ENCODE peak calls at places on chromosomes 1 and 21, in four cellular contexts. One of them, this sample, is unnamed.
A peak's percentile ranks its signal among the peaks of the same experiment; 100 is the strongest.

GRCh38 chr1:166119678-166120077 is 47.1 kb downstream of the FAM78B start:
- DNase-seq in H1: no peak
- DNase-seq in K562: no peak
- DNase-seq in HepG2: no peak
- DNase-seq in this sample: no peak

GRCh38 chr1:36304970-36305914 is 926 bp upstream of the SH3D21 start:
- DNase-seq in H1: peak; percentile 56
- DNase-seq in K562: no peak
- DNase-seq in HepG2: peak; percentile 15
- DNase-seq in this sample: no peak

GRCh38 chr21:32463889-32464300 is 51.4 kb downstream of the EVA1C start:
- DNase-seq in H1: no peak
- DNase-seq in K562: no peak
- DNase-seq in HepG2: peak; percentile 82
- DNase-seq in this sample: no peak

GRCh38 chr21:35100351-35100771 is 51.3 kb upstream of the RUNX1 start:
- DNase-seq in H1: no peak
- DNase-seq in K562: no peak
- DNase-seq in HepG2: no peak
- DNase-seq in this sample: no peak

GRCh38 chr21:16195476-16195875 is 465.7 kb downstream of the USP25 start:
- DNase-seq in H1: no peak
- DNase-seq in K562: no peak
- DNase-seq in HepG2: no peak
- DNase-seq in this sample: no peak

GRCh38 chr1:185531838-185532237 is 202.4 kb upstream of the HMCN1 start:
- DNase-seq in H1: no peak
- DNase-seq in K562: no peak
- DNase-seq in HepG2: no peak
- DNase-seq in this sample: no peak

GRCh38 chr1:172167801-172168596 is 252.5 kb upstream of the C1orf105 start:
- DNase-seq in H1: no peak
- DNase-seq in K562: no peak
- DNase-seq in HepG2: no peak
- DNase-seq in this sample: no peak

GRCh38 chr1:180842052-180842451 is 70.6 kb upstream of the KIAA1614 start:
- DNase-seq in H1: no peak
- DNase-seq in K562: no peak
- DNase-seq in HepG2: no peak
- DNase-seq in this sample: no peak

GRCh38 chr1:17591814-17592430 is 52.4 kb downstream of the ARHGEF10L start:
- DNase-seq in H1: no peak
- DNase-seq in K562: no peak
- DNase-seq in HepG2: peak; percentile 94
- DNase-seq in this sample: no peak

GRCh38 chr1:227923353-227924167 is 24.2 kb downstream of the WNT9A start:
- DNase-seq in H1: no peak
- DNase-seq in K562: peak; percentile 74
- DNase-seq in HepG2: no peak
- DNase-seq in this sample: no peak

GRCh38 chr1:160429125-160429551 is 28.8 kb downstream of the VANGL2 start:
- DNase-seq in H1: no peak
- DNase-seq in K562: no peak
- DNase-seq in HepG2: no peak
- DNase-seq in this sample: peak; percentile 51

GRCh38 chr1:109927356-109927755 is 16.7 kb downstream of the CSF1 start:
- DNase-seq in H1: no peak
- DNase-seq in K562: no peak
- DNase-seq in HepG2: no peak
- DNase-seq in this sample: no peak

GRCh38 chr1:53556657-53557227 is 97.5 kb downstream of the DMRTB1 start:
- DNase-seq in H1: no peak
- DNase-seq in K562: no peak
- DNase-seq in HepG2: no peak
- DNase-seq in this sample: no peak

GRCh38 chr21:46161180-46161799 is 5.9 kb upstream of the FTCD start:
- DNase-seq in H1: peak; percentile 42
- DNase-seq in K562: no peak
- DNase-seq in HepG2: no peak
- DNase-seq in this sample: no peak

GRCh38 chr1:111364690-111365089 is 62.8 kb downstream of the OVGP1 start:
- DNase-seq in H1: no peak
- DNase-seq in K562: no peak
- DNase-seq in HepG2: peak; percentile 8
- DNase-seq in this sample: no peak

GRCh38 chr1:183633676-183634343 is 1.8 kb downstream of the ARPC5 start:
- DNase-seq in H1: no peak
- DNase-seq in K562: peak; percentile 36
- DNase-seq in HepG2: peak; percentile 89
- DNase-seq in this sample: peak; percentile 73

GRCh38 chr1:201266774-201267173 is 16.5 kb upstream of the PKP1 start:
- DNase-seq in H1: peak; percentile 13
- DNase-seq in K562: no peak
- DNase-seq in HepG2: no peak
- DNase-seq in this sample: no peak

GRCh38 chr1:22529901-22530621 is 33.2 kb upstream of the EPHA8 start:
- DNase-seq in H1: no peak
- DNase-seq in K562: no peak
- DNase-seq in HepG2: no peak
- DNase-seq in this sample: no peak

GRCh38 chr1:192573499-192573898 is 2.1 kb upstream of the RGS1 start:
- DNase-seq in H1: no peak
- DNase-seq in K562: no peak
- DNase-seq in HepG2: no peak
- DNase-seq in this sample: no peak

GRCh38 chr1:167297222-167298214 is 76.8 kb downstream of the POU2F1 start:
- DNase-seq in H1: no peak
- DNase-seq in K562: no peak
- DNase-seq in HepG2: peak; percentile 91
- DNase-seq in this sample: no peak

GRCh38 chr21:36965720-36966065 is 776 bp downstream of the HLCS start:
- DNase-seq in H1: no peak
- DNase-seq in K562: no peak
- DNase-seq in HepG2: no peak
- DNase-seq in this sample: no peak

GRCh38 chr1:153032073-153032472 is 1.1 kb downstream of the SPRR1B start:
- DNase-seq in H1: no peak
- DNase-seq in K562: no peak
- DNase-seq in HepG2: no peak
- DNase-seq in this sample: no peak

GRCh38 chr1:150268342-150268705 is 492 bp downstream of the APH1A start:
- DNase-seq in H1: no peak
- DNase-seq in K562: peak; percentile 59
- DNase-seq in HepG2: no peak
- DNase-seq in this sample: no peak

GRCh38 chr1:34876406-34876805 is 16.9 kb upstream of the SMIM12 start:
- DNase-seq in H1: no peak
- DNase-seq in K562: no peak
- DNase-seq in HepG2: no peak
- DNase-seq in this sample: no peak

GRCh38 chr1:114427612-114428011 is 83.4 kb downstream of the TRIM33 start:
- DNase-seq in H1: no peak
- DNase-seq in K562: no peak
- DNase-seq in HepG2: no peak
- DNase-seq in this sample: no peak

GRCh38 chr1:162476620-162477019 is 21.0 kb upstream of the UHMK1 start:
- DNase-seq in H1: no peak
- DNase-seq in K562: no peak
- DNase-seq in HepG2: no peak
- DNase-seq in this sample: no peak

GRCh38 chr1:78275456-78275855 is 215.3 kb upstream of the PTGFR start:
- DNase-seq in H1: no peak
- DNase-seq in K562: no peak
- DNase-seq in HepG2: no peak
- DNase-seq in this sample: no peak

GRCh38 chr1:182260516-182260915 is 131.1 kb downstream of the GLUL start:
- DNase-seq in H1: no peak
- DNase-seq in K562: no peak
- DNase-seq in HepG2: no peak
- DNase-seq in this sample: no peak

GRCh38 chr1:91015358-91015780 is 6.5 kb downstream of the ZNF644 start:
- DNase-seq in H1: no peak
- DNase-seq in K562: no peak
- DNase-seq in HepG2: peak; percentile 31
- DNase-seq in this sample: no peak

GRCh38 chr1:109272021-109272799 is 10.7 kb downstream of the PSRC1 start:
- DNase-seq in H1: no peak
- DNase-seq in K562: no peak
- DNase-seq in HepG2: no peak
- DNase-seq in this sample: no peak

GRCh38 chr1:54582566-54583306 is 34.7 kb downstream of the ACOT11 start:
- DNase-seq in H1: peak; percentile 78
- DNase-seq in K562: no peak
- DNase-seq in HepG2: no peak
- DNase-seq in this sample: no peak

GRCh38 chr1:216183007-216183406 is 240.2 kb downstream of the USH2A start:
- DNase-seq in H1: no peak
- DNase-seq in K562: no peak
- DNase-seq in HepG2: peak; percentile 13
- DNase-seq in this sample: no peak
- TF ChIP-seq BRCA1 in H1: no peak
- TF ChIP-seq BRCA1 in K562: no peak
- TF ChIP-seq BRCA1 in HepG2: no peak
- TF ChIP-seq BRCA1 in this sample: no peak

DNA sequence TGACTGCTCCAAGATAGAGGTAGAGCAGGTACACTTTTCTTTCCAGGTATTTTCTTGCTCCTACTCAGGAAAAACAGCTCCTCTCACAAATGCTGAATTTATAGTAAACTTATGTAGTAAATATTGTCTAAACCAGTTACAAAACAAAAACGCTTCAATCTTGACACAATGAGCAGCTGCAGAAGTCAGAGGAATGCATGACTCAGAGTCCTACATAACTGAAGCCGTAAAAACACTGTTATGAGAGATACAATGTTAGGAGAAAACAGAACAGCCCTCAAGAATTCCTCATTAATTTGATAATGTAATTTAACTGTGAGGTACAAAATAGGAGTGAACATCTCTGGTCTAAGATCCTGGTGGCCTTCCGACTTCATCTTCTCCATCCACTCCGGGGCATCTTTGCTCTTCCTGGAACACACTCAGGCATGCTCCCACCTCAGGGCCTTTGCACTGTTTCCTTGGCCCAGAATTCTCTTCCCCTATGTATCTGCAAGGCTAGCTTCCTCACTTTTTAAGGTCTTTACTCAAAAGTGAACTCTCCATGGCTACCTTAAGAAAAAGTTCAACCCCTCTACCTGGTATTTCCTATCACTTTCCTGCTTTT is 138.5 kb downstream of the SLC45A1 start:
- DNase-seq in H1: no peak
- DNase-seq in K562: no peak
- DNase-seq in HepG2: no peak
- DNase-seq in this sample: no peak
- TF ChIP-seq BRCA1 in H1: no peak
- TF ChIP-seq BRCA1 in K562: no peak
- TF ChIP-seq BRCA1 in HepG2: no peak
- TF ChIP-seq BRCA1 in this sample: no peak

DNA sequence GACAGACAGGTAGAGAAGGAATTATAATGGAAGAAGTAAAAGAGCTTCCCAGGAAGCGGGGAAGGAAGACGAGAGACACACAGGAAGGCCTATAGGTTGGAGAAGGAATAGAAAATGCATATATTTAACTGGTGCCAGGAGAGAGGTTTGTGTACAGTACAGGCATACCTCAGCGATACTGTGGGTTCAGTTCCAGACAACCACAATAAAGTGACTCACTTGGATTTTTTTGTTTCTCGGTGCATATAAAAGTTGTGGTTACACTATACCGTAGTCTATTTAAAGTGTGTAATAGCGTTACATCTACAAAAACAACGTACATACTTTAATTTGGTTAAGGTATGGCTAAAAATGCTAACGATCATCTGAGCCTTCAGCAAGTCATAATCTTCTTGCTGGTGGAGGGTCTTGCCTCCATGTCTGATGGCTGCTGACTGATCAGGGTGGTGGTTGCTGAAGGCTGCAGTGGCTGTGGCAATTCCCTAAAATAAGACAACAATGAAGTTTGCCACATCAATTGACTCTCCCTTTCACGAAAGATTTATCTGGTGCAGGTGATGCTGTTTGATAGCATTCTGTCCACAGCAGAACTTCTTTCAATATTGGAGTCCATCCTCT is 16.0 kb downstream of the YARS1 start:
- DNase-seq in H1: no peak
- DNase-seq in K562: no peak
- DNase-seq in HepG2: no peak
- DNase-seq in this sample: no peak
- TF ChIP-seq BRCA1 in H1: no peak
- TF ChIP-seq BRCA1 in K562: no peak
- TF ChIP-seq BRCA1 in HepG2: no peak
- TF ChIP-seq BRCA1 in this sample: no peak

GRCh38 chr21:44955141-44955802 is 15.4 kb downstream of the SLX9 start:
- DNase-seq in H1: no peak
- DNase-seq in K562: no peak
- DNase-seq in HepG2: no peak
- DNase-seq in this sample: no peak
- TF ChIP-seq BRCA1 in H1: no peak
- TF ChIP-seq BRCA1 in K562: no peak
- TF ChIP-seq BRCA1 in HepG2: no peak
- TF ChIP-seq BRCA1 in this sample: no peak

GRCh38 chr1:27060879-27061278 is 48.2 kb upstream of the TENT5B start:
- DNase-seq in H1: no peak
- DNase-seq in K562: no peak
- DNase-seq in HepG2: no peak
- DNase-seq in this sample: no peak
- TF ChIP-seq BRCA1 in H1: no peak
- TF ChIP-seq BRCA1 in K562: no peak
- TF ChIP-seq BRCA1 in HepG2: no peak
- TF ChIP-seq BRCA1 in this sample: no peak

This sample was measured in GM12878.